ENCODE peak calls at places on chromosomes 13 and 19, in five cellular contexts. S is left cardiac atrium, H is nucleus accumbens, G is EL, F is fibroblast of lung. A is an unnamed sample.

GRCh38 chr13:73210218-73210883 is 151.5 kb downstream of the KLF5 start:
- DNase-seq in F (no peak), G (no peak), H (no peak), S (no peak), A (no peak)

GRCh38 chr13:53161231-53161630 is 132.6 kb downstream of the OLFM4 start:
- DNase-seq in G (no peak), H (no peak), S (no peak), F (no peak), A (no peak)

GRCh38 chr13:93226623-93227279 is at the start of gene GPC6:
- DNase-seq in G (peak), S (peak), H (no peak), F (peak), A (peak)

GRCh38 chr19:48480151-48480475 is 10.9 kb downstream of the CYTH2 start:
- DNase-seq in S (peak), H (peak), G (no peak), F (no peak), A (peak)

GRCh38 chr13:112573710-112574109 is 14.2 kb downstream of the TUBGCP3 start:
- DNase-seq in G (no peak), F (no peak), S (no peak), H (no peak), A (no peak)

GRCh38 chr13:20608438-20609020 is 41.6 kb downstream of the IFT88 start:
- DNase-seq in G (no peak), H (peak), S (no peak), F (peak), A (no peak)

GRCh38 chr13:48838193-48839000 is 137.3 kb upstream of the FNDC3A start:
- DNase-seq in H (no peak), F (no peak), S (no peak), G (peak), A (no peak)

GRCh38 chr13:33349996-33350826 is 64.7 kb upstream of the STARD13 start:
- DNase-seq in G (peak), H (no peak), F (peak), S (peak), A (peak)

GRCh38 chr13:23279321-23279720 is 98.5 kb downstream of the SGCG start:
- DNase-seq in S (no peak), H (no peak), F (no peak), G (no peak), A (no peak)

GRCh38 chr13:32537580-32538233 is 888 bp downstream of the N4BP2L2 start:
- DNase-seq in G (peak), H (peak), S (peak), F (peak), A (peak)

GRCh38 chr19:14603990-14604387 is 21.1 kb downstream of the CLEC17A start:
- DNase-seq in G (no peak), S (no peak), H (no peak), F (no peak), A (no peak)

GRCh38 chr13:76820759-76821158 is 65.4 kb downstream of the KCTD12 start:
- DNase-seq in G (peak), S (peak), H (no peak), F (no peak), A (peak)

GRCh38 chr13:35512271-35512920 is 35.9 kb upstream of the MAB21L1 start:
- DNase-seq in F (peak), H (no peak), S (no peak), G (peak), A (no peak)

GRCh38 chr19:51128227-51128626 is 3.5 kb downstream of the SIGLEC9 start:
- DNase-seq in H (no peak), G (no peak), S (no peak), F (no peak), A (no peak)

GRCh38 chr13:66534561-66534960 is 695.6 kb downstream of the PCDH9 start:
- DNase-seq in F (peak), G (peak), H (no peak), S (no peak), A (no peak)

GRCh38 chr19:13146763-13147563 is 3.2 kb downstream of the STX10 start:
- DNase-seq in G (peak), S (no peak), F (no peak), H (no peak), A (no peak)

GRCh38 chr13:100176781-100177389 is 88.0 kb downstream of the PCCA start:
- DNase-seq in F (peak), S (no peak), G (peak), H (no peak), A (no peak)

GRCh38 chr13:46544208-46544607 is 8.8 kb upstream of the LRCH1 start:
- DNase-seq in G (no peak), H (no peak), F (no peak), S (no peak), A (no peak)

GRCh38 chr13:101202590-101202989 is 213.7 kb downstream of the NALCN start:
- DNase-seq in G (no peak), H (no peak), S (no peak), F (no peak), A (no peak)